ENCODE peak calls at places on chromosomes 7 and 10, in nine cellular contexts. K is iPS DF 6.9; D is left lung; L is CD8-positive, alpha-beta memory T cell; B is H7; Z is mesenchymal stem cell; U is IMR-90; C is CD8-positive, alpha-beta T cell; P is BJ. G is an unnamed sample.

GRCh38 chr7:107147464-107148214 is 21.2 kb upstream of the HBP1 start:
- DNase-seq in K (no peak), D (no peak), L (peak; percentile 54), B (peak; percentile 19), Z (peak; percentile 60), U (peak; percentile 47), C (no peak), P (no peak), G (peak; percentile 7)

GRCh38 chr10:72746606-72747357 is 54.8 kb downstream of the MCU start:
- DNase-seq in K (no peak), D (no peak), L (no peak), B (no peak), Z (peak; percentile 26), U (no peak), C (no peak), P (no peak), G (no peak)

GRCh38 chr10:17891435-17891834 is 60.3 kb upstream of the SLC39A12 start:
- DNase-seq in K (no peak), D (no peak), L (no peak), B (no peak), Z (no peak), U (no peak), C (no peak), P (no peak), G (no peak)

GRCh38 chr7:42107484-42107883 is 129.5 kb downstream of the GLI3 start:
- DNase-seq in K (peak; percentile 45), D (no peak), L (no peak), B (peak; percentile 81), Z (no peak), U (no peak), C (no peak), P (no peak), G (no peak)

GRCh38 chr10:97543025-97543546 is 29.5 kb upstream of the ANKRD2 start:
- DNase-seq in K (no peak), D (peak; percentile 91), L (no peak), B (peak; percentile 49), Z (peak; percentile 97), U (peak; percentile 98), C (no peak), P (peak; percentile 75), G (peak; percentile 75)

GRCh38 chr10:95328013-95328412 is 37.2 kb upstream of the PDLIM1 start:
- DNase-seq in K (no peak), D (no peak), L (no peak), B (no peak), Z (no peak), U (no peak), C (no peak), P (no peak), G (no peak)

GRCh38 chr7:32905175-32905662 is 13.7 kb upstream of the KBTBD2 start:
- DNase-seq in K (peak; percentile 66), D (no peak), L (peak; percentile 82), B (peak; percentile 80), Z (peak; percentile 86), U (peak; percentile 66), C (peak; percentile 46), P (peak; percentile 74), G (no peak)

GRCh38 chr7:27295236-27295635 is 52.6 kb downstream of the EVX1 start:
- DNase-seq in K (no peak), D (no peak), L (no peak), B (no peak), Z (no peak), U (no peak), C (no peak), P (no peak), G (no peak)

GRCh38 chr7:7452652-7453051 is 83.0 kb downstream of the COL28A1 start:
- DNase-seq in K (no peak), D (no peak), L (no peak), B (no peak), Z (no peak), U (no peak), C (no peak), P (no peak), G (no peak)

GRCh38 chr10:76523215-76523614 is 1091.8 kb downstream of the LRMDA start:
- DNase-seq in K (no peak), D (no peak), L (no peak), B (no peak), Z (no peak), U (no peak), C (no peak), P (no peak), G (no peak)

GRCh38 chr10:132961864-132962622 is 19.7 kb upstream of the CFAP46 start:
- DNase-seq in K (peak; percentile 84), D (peak; percentile 82), L (peak; percentile 80), B (peak; percentile 96), Z (peak; percentile 69), U (peak; percentile 67), C (peak; percentile 30), P (peak; percentile 9), G (no peak)

GRCh38 chr7:130281227-130281626 is 11.7 kb upstream of the CPA4 start:
- DNase-seq in K (no peak), D (no peak), L (no peak), B (no peak), Z (no peak), U (peak; percentile 72), C (no peak), P (no peak), G (no peak)

GRCh38 chr10:119543814-119544642 is 1.5 kb upstream of the RGS10 start:
- DNase-seq in K (no peak), D (no peak), L (no peak), B (peak; percentile 74), Z (peak; percentile 33), U (no peak), C (no peak), P (no peak), G (no peak)
- H3K4me3 ChIP-seq in K (peak overlapping the region; percentile 25), D (no peak overlapping the region), L (no peak overlapping the region), B (peak overlapping the region; percentile 64), Z (no peak overlapping the region), U (no peak overlapping the region), C (no peak overlapping the region), P (no peak overlapping the region), G (no peak overlapping the region)

GRCh38 chr10:77823811-77824542 is 102.6 kb downstream of the DLG5 start:
- DNase-seq in K (no peak), D (peak; percentile 27), L (no peak), B (no peak), Z (no peak), U (no peak), C (no peak), P (no peak), G (no peak)

GRCh38 chr10:77821036-77821435 is 105.5 kb downstream of the DLG5 start:
- DNase-seq in K (no peak), D (no peak), L (no peak), B (no peak), Z (no peak), U (no peak), C (no peak), P (no peak), G (no peak)

GRCh38 chr10:77820349-77820748 is 106.2 kb downstream of the DLG5 start:
- DNase-seq in K (no peak), D (no peak), L (no peak), B (no peak), Z (no peak), U (peak; percentile 22), C (no peak), P (no peak), G (no peak)

GRCh38 chr10:77819210-77820140 is 107.1 kb downstream of the DLG5 start:
- DNase-seq in K (no peak), D (peak; percentile 67), L (no peak), B (no peak), Z (no peak), U (no peak), C (no peak), P (no peak), G (no peak)

GRCh38 chr10:77821551-77821950 is 105.0 kb downstream of the DLG5 start:
- DNase-seq in K (no peak), D (no peak), L (no peak), B (no peak), Z (no peak), U (no peak), C (no peak), P (no peak), G (no peak)
- H3K27me3 ChIP-seq in K (no peaks in the 10 kb centered on the region), D (no peaks in the 10 kb centered on the region), L (no peaks in the 10 kb centered on the region), B (no peaks in the 10 kb centered on the region), Z (no peaks in the 10 kb centered on the region), U (no peaks in the 10 kb centered on the region), C (no peaks in the 10 kb centered on the region), P (no peaks in the 10 kb centered on the region), G (no peaks in the 10 kb centered on the region)

GRCh38 chr7:100222445-100223132 is 2.8 kb downstream of the PVRIG start:
- DNase-seq in K (no peak), D (peak; percentile 65), L (no peak), B (no peak), Z (no peak), U (no peak), C (no peak), P (no peak), G (no peak)
- H3K4me3 ChIP-seq in K (no peak overlapping the region), D (no peak overlapping the region), L (peak overlapping the region; percentile 95), B (no peak overlapping the region), Z (no peak overlapping the region), U (no peak overlapping the region), C (peak overlapping the region; percentile 88), P (no peak overlapping the region), G (no peak overlapping the region)

DNA sequence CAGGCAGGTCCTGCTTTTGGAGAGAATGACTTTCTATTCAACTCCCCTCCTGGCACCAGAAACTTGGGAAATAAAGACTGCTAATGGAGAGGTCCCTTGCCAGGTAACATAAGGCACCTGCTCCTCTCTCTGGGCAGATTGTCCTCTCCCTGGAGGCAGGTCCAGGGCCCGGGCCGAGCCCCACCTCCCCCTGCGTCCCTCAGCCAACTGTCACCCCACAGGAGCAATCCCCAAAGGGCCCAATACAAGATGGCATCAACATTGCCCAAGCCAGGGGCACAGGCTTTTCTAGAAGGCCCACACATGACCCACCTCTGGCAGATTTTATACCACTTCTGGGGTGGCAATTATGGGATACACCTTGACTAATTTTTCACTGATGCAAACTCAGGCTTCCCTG is 145.2 kb downstream of the HERPUD2 start:
- DNase-seq in K (no peak), D (no peak), L (no peak), B (no peak), Z (no peak), U (no peak), C (no peak), P (no peak), G (no peak)
- H3K27me3 ChIP-seq in K (no peaks in the 10 kb centered on the region), D (no peaks in the 10 kb centered on the region), L (no peaks in the 10 kb centered on the region), B (no peaks in the 10 kb centered on the region), Z (peaks cover 46% of the 10 kb centered on the region), U (peaks cover 46% of the 10 kb centered on the region), C (no peaks in the 10 kb centered on the region), P (peaks cover 6% of the 10 kb centered on the region), G (no peaks in the 10 kb centered on the region)